ENCODE peak calls at places on chromosome 21, in five cellular contexts. One of them, this sample, is unnamed.

GRCh38 chr21:41453761-41454160 is 27.7 kb downstream of the MX1 start:
- DNase-seq in kidney: no peak
- DNase-seq in GM12864: no peak
- DNase-seq in IMR-90: no peak
- DNase-seq in choroid plexus epithelial cell: no peak
- DNase-seq in this sample: no peak

GRCh38 chr21:25942145-25942544 is 207.4 kb downstream of the GABPA start:
- DNase-seq in kidney: no peak
- DNase-seq in GM12864: no peak
- DNase-seq in IMR-90: no peak
- DNase-seq in choroid plexus epithelial cell: peak; percentile 42
- DNase-seq in this sample: no peak

GRCh38 chr21:33688343-33688742 is 46.0 kb downstream of the ITSN1 start:
- DNase-seq in kidney: no peak
- DNase-seq in GM12864: no peak
- DNase-seq in IMR-90: no peak
- DNase-seq in choroid plexus epithelial cell: peak; percentile 44
- DNase-seq in this sample: no peak

GRCh38 chr21:41794600-41794999 is 27.7 kb upstream of the RIPK4 start:
- DNase-seq in kidney: no peak
- DNase-seq in GM12864: no peak
- DNase-seq in IMR-90: no peak
- DNase-seq in choroid plexus epithelial cell: no peak
- DNase-seq in this sample: no peak

GRCh38 chr21:42609806-42610205 is 43.6 kb upstream of the PDE9A start:
- DNase-seq in kidney: peak; percentile 49
- DNase-seq in GM12864: peak; percentile 63
- DNase-seq in IMR-90: no peak
- DNase-seq in choroid plexus epithelial cell: no peak
- DNase-seq in this sample: no peak

GRCh38 chr21:24583473-24583872 is 1023.8 kb downstream of the MRPL39 start:
- DNase-seq in kidney: no peak
- DNase-seq in GM12864: no peak
- DNase-seq in IMR-90: no peak
- DNase-seq in choroid plexus epithelial cell: no peak
- DNase-seq in this sample: no peak

GRCh38 chr21:42655797-42656770 is 2.7 kb downstream of the PDE9A start:
- DNase-seq in kidney: peak; percentile 74
- DNase-seq in GM12864: no peak
- DNase-seq in IMR-90: no peak
- DNase-seq in choroid plexus epithelial cell: no peak
- DNase-seq in this sample: no peak

GRCh38 chr21:42424848-42425602 is 21.3 kb downstream of the UBASH3A start:
- DNase-seq in kidney: peak; percentile 50
- DNase-seq in GM12864: no peak
- DNase-seq in IMR-90: no peak
- DNase-seq in choroid plexus epithelial cell: no peak
- DNase-seq in this sample: no peak

GRCh38 chr21:41560701-41561158 is 52.8 kb upstream of the TMPRSS2 start:
- DNase-seq in kidney: peak; percentile 39
- DNase-seq in GM12864: no peak
- DNase-seq in IMR-90: no peak
- DNase-seq in choroid plexus epithelial cell: no peak
- DNase-seq in this sample: no peak

GRCh38 chr21:41658321-41658720 is 108.5 kb downstream of the RIPK4 start:
- DNase-seq in kidney: peak; percentile 15
- DNase-seq in GM12864: no peak
- DNase-seq in IMR-90: no peak
- DNase-seq in choroid plexus epithelial cell: no peak
- DNase-seq in this sample: peak; percentile 46

GRCh38 chr21:23789864-23790263 is 1817.4 kb downstream of the MRPL39 start:
- DNase-seq in kidney: no peak
- DNase-seq in GM12864: no peak
- DNase-seq in IMR-90: no peak
- DNase-seq in choroid plexus epithelial cell: no peak
- DNase-seq in this sample: no peak

GRCh38 chr21:41817228-41817627 is 50.4 kb upstream of the RIPK4 start:
- DNase-seq in kidney: no peak
- DNase-seq in GM12864: no peak
- DNase-seq in IMR-90: peak; percentile 83
- DNase-seq in choroid plexus epithelial cell: peak; percentile 81
- DNase-seq in this sample: no peak

GRCh38 chr21:26782754-26783153 is 62.5 kb downstream of the ADAMTS1 start:
- DNase-seq in kidney: no peak
- DNase-seq in GM12864: no peak
- DNase-seq in IMR-90: no peak
- DNase-seq in choroid plexus epithelial cell: no peak
- DNase-seq in this sample: no peak

GRCh38 chr21:8990326-8991087 is 1530.9 kb upstream of the TPTE start:
- DNase-seq in kidney: no peak
- DNase-seq in GM12864: no peak
- DNase-seq in IMR-90: no peak
- DNase-seq in choroid plexus epithelial cell: no peak
- DNase-seq in this sample: peak; percentile 75

GRCh38 chr21:41207401-41208388 is 39.7 kb downstream of the BACE2 start:
- DNase-seq in kidney: peak; percentile 90
- DNase-seq in GM12864: no peak
- DNase-seq in IMR-90: peak; percentile 86
- DNase-seq in choroid plexus epithelial cell: peak; percentile 69
- DNase-seq in this sample: no peak

GRCh38 chr21:17848228-17848627 is 29.1 kb upstream of the C21orf91 start:
- DNase-seq in kidney: no peak
- DNase-seq in GM12864: peak; percentile 53
- DNase-seq in IMR-90: peak; percentile 97
- DNase-seq in choroid plexus epithelial cell: peak; percentile 99
- DNase-seq in this sample: no peak

GRCh38 chr21:16773206-16773605 is 739.6 kb upstream of the CXADR start:
- DNase-seq in kidney: no peak
- DNase-seq in GM12864: no peak
- DNase-seq in IMR-90: peak; percentile 57
- DNase-seq in choroid plexus epithelial cell: peak; percentile 70
- DNase-seq in this sample: no peak

GRCh38 chr21:28393279-28393678 is 599.4 kb downstream of the LTN1 start:
- DNase-seq in kidney: peak; percentile 74
- DNase-seq in GM12864: no peak
- DNase-seq in IMR-90: peak; percentile 21
- DNase-seq in choroid plexus epithelial cell: no peak
- DNase-seq in this sample: no peak

GRCh38 chr21:18663663-18664062 is 260.1 kb upstream of the TMPRSS15 start:
- DNase-seq in kidney: no peak
- DNase-seq in GM12864: no peak
- DNase-seq in IMR-90: no peak
- DNase-seq in choroid plexus epithelial cell: no peak
- DNase-seq in this sample: no peak

GRCh38 chr21:15843766-15844165 is 114.0 kb downstream of the USP25 start:
- DNase-seq in kidney: no peak
- DNase-seq in GM12864: no peak
- DNase-seq in IMR-90: no peak
- DNase-seq in choroid plexus epithelial cell: no peak
- DNase-seq in this sample: no peak

GRCh38 chr21:20618878-20619277 is 379.3 kb upstream of the NCAM2 start:
- DNase-seq in kidney: no peak
- DNase-seq in GM12864: no peak
- DNase-seq in IMR-90: no peak
- DNase-seq in choroid plexus epithelial cell: peak; percentile 10
- DNase-seq in this sample: no peak

GRCh38 chr21:41774467-41775151 is 7.8 kb upstream of the RIPK4 start:
- DNase-seq in kidney: no peak
- DNase-seq in GM12864: no peak
- DNase-seq in IMR-90: no peak
- DNase-seq in choroid plexus epithelial cell: no peak
- DNase-seq in this sample: no peak

GRCh38 chr21:46626536-46627302 is 8.8 kb upstream of the PRMT2 start:
- DNase-seq in kidney: peak; percentile 27
- DNase-seq in GM12864: no peak
- DNase-seq in IMR-90: no peak
- DNase-seq in choroid plexus epithelial cell: no peak
- DNase-seq in this sample: no peak

GRCh38 chr21:38993561-38993960 is 187.8 kb downstream of the ETS2 start:
- DNase-seq in kidney: peak; percentile 75
- DNase-seq in GM12864: no peak
- DNase-seq in IMR-90: peak; percentile 92
- DNase-seq in choroid plexus epithelial cell: peak; percentile 91
- DNase-seq in this sample: no peak

GRCh38 chr21:17513214-17514123 is 626 bp downstream of the CXADR start:
- DNase-seq in kidney: peak; percentile 76
- DNase-seq in GM12864: no peak
- DNase-seq in IMR-90: no peak
- DNase-seq in choroid plexus epithelial cell: peak; percentile 61
- DNase-seq in this sample: no peak

GRCh38 chr21:42379425-42380215 is 13.3 kb upstream of the TFF1 start:
- DNase-seq in kidney: peak; percentile 50
- DNase-seq in GM12864: no peak
- DNase-seq in IMR-90: no peak
- DNase-seq in choroid plexus epithelial cell: no peak
- DNase-seq in this sample: peak; percentile 82

GRCh38 chr21:42161957-42162681 is 56.8 kb upstream of the ABCG1 start:
- DNase-seq in kidney: peak; percentile 63
- DNase-seq in GM12864: no peak
- DNase-seq in IMR-90: no peak
- DNase-seq in choroid plexus epithelial cell: no peak
- DNase-seq in this sample: peak; percentile 87

GRCh38 chr21:27536319-27536718 is 569.4 kb upstream of the ADAMTS5 start:
- DNase-seq in kidney: no peak
- DNase-seq in GM12864: no peak
- DNase-seq in IMR-90: peak; percentile 75
- DNase-seq in choroid plexus epithelial cell: peak; percentile 49
- DNase-seq in this sample: no peak

GRCh38 chr21:17539323-17539722 is 26.5 kb downstream of the CXADR start:
- DNase-seq in kidney: no peak
- DNase-seq in GM12864: no peak
- DNase-seq in IMR-90: no peak
- DNase-seq in choroid plexus epithelial cell: no peak
- DNase-seq in this sample: no peak

GRCh38 chr21:20882462-20883415 is 115.5 kb upstream of the NCAM2 start:
- DNase-seq in kidney: no peak
- DNase-seq in GM12864: no peak
- DNase-seq in IMR-90: peak; percentile 0
- DNase-seq in choroid plexus epithelial cell: peak; percentile 71
- DNase-seq in this sample: no peak

DNA sequence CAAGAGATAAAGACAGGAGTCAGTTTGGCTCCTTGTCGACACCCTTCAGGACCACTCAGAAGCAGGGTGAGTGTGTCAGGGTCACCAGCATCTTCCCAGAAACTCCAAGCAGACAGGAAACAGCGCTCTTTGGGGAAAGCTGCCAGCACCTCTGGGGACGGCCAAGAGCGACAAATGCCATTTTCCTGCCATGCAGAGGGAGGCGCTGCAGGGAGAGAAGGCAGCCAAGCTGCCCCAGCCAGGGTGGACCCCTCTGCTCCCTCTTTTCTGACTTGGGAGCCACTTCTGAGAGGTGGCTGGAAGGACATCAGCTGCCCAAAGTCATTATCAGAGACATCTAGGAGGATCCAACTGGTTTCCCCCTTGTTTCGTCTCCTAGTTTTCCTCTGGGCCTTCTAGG is 29.0 kb downstream of the SIM2 start:
- DNase-seq in kidney: no peak
- DNase-seq in GM12864: no peak
- DNase-seq in IMR-90: no peak
- DNase-seq in choroid plexus epithelial cell: no peak
- DNase-seq in this sample: no peak
- TF ChIP-seq CTCF in kidney: no peak
- TF ChIP-seq CTCF in GM12864: no peak
- TF ChIP-seq CTCF in IMR-90: no peak
- TF ChIP-seq CTCF in choroid plexus epithelial cell: peak; percentile 19
- TF ChIP-seq CTCF in this sample: peak; percentile 24

DNA sequence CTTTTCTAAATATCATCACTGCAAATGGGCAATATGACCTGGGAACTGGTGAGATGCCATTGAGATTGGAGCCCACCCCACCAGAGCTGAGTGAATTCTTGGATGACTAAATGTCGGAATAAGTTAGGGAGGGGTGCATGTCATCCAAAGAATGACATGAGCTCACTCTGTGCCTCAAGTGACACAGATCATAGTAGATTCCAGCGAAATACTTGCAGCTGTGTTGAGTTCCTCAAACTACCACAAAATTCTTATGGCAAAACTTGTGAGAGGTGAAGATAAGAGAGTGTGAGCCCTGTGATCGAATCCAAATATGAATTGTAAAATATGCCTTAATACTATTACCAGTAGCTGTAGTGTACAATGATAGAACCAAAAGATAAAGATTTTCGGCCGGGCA is 2.3 kb upstream of the TCP10L start:
- DNase-seq in kidney: no peak
- DNase-seq in GM12864: no peak
- DNase-seq in IMR-90: no peak
- DNase-seq in choroid plexus epithelial cell: no peak
- DNase-seq in this sample: no peak
- TF ChIP-seq CTCF in kidney: no peak
- TF ChIP-seq CTCF in GM12864: no peak
- TF ChIP-seq CTCF in IMR-90: no peak
- TF ChIP-seq CTCF in choroid plexus epithelial cell: no peak
- TF ChIP-seq CTCF in this sample: no peak

GRCh38 chr21:34807881-34808568 is 139.2 kb downstream of the CLIC6 start:
- DNase-seq in kidney: peak; percentile 74
- DNase-seq in GM12864: no peak
- DNase-seq in IMR-90: peak; percentile 94
- DNase-seq in choroid plexus epithelial cell: peak; percentile 96
- DNase-seq in this sample: no peak
- TF ChIP-seq CTCF in kidney: no peak
- TF ChIP-seq CTCF in GM12864: no peak
- TF ChIP-seq CTCF in IMR-90: no peak
- TF ChIP-seq CTCF in choroid plexus epithelial cell: no peak
- TF ChIP-seq CTCF in this sample: no peak

DNA sequence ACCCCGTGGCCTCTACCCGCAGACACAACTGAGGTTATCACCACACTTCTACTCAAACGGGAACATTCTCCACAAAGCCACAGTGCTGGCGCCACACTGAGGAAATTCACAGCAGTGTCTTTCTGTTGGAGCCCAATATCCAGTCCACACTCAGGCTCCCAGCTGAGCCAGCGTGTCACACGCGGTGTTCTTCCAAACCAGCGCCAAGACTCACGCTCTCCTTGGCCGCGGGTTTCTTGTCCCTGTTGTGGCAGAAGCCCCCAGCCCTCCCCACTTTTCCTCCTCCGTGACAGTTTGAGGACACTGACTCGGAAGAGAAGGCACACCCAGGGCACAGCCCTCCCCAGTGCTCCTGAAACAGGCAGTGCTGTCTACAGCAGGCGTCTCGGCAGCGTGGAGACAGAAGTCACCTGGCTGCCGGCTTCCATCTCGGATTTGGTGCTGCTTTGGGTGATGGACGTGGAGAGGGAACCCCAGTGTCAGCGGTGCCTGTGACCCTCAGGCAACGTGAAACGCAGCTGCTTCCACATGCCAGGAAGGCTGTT is 35.4 kb upstream of the AGPAT3 start:
- DNase-seq in kidney: no peak
- DNase-seq in GM12864: no peak
- DNase-seq in IMR-90: no peak
- DNase-seq in choroid plexus epithelial cell: no peak
- DNase-seq in this sample: peak; percentile 63
- TF ChIP-seq CTCF in kidney: no peak
- TF ChIP-seq CTCF in GM12864: no peak
- TF ChIP-seq CTCF in IMR-90: peak; percentile 4
- TF ChIP-seq CTCF in choroid plexus epithelial cell: peak; percentile 22
- TF ChIP-seq CTCF in this sample: peak; percentile 23

DNA sequence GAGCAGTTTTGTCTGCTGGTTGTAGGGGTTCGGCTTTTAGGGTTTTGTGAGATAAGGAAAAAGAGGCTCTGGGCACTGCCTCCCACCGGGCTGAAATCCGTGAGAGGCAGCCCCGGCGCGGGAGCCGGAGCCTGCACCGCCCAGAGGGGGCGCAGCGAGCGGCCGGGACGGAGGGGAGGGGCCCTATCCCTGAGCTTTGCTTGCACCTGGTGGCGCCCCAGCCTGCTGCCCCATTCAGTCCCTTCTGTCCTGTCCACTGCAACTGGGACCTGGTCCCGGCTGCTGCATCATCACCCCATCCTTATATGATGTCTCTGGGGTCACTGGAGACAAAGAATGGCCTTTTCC is 512 bp upstream of the KCNJ6 start:
- DNase-seq in kidney: no peak
- DNase-seq in GM12864: no peak
- DNase-seq in IMR-90: no peak
- DNase-seq in choroid plexus epithelial cell: peak; percentile 7
- DNase-seq in this sample: no peak
- TF ChIP-seq CTCF in kidney: no peak
- TF ChIP-seq CTCF in GM12864: no peak
- TF ChIP-seq CTCF in IMR-90: peak; percentile 35
- TF ChIP-seq CTCF in choroid plexus epithelial cell: peak; percentile 23
- TF ChIP-seq CTCF in this sample: peak; percentile 72

This sample was measured in chondrocyte.